ENCODE peak calls at places on chromosome 12, in nine cellular contexts. X, T, U, P, Y, O, D, H and N are unnamed samples.

GRCh38 chr12:113248046-113248825 is 27.0 kb downstream of the TPCN1 start:
- DNase-seq in O (peak), Y (no peak), D (no peak), X (no peak), T (no peak), U (no peak), H (no peak), P (no peak), N (no peak)

GRCh38 chr12:46269429-46270241 is 792 bp upstream of the SLC38A1 start:
- DNase-seq in T (peak), H (no peak), O (no peak), U (no peak), P (no peak), Y (no peak), X (peak), D (no peak), N (peak)

GRCh38 chr12:39532448-39532847 is 87.2 kb downstream of the ABCD2 start:
- DNase-seq in U (no peak), T (no peak), O (no peak), D (no peak), X (no peak), H (no peak), P (no peak), Y (no peak), N (no peak)

GRCh38 chr12:91111366-91112321 is at the start of gene LUM:
- DNase-seq in P (no peak), U (no peak), O (no peak), Y (no peak), D (no peak), H (peak), X (no peak), T (no peak), N (no peak)

GRCh38 chr12:10363665-10363921 is 26.2 kb downstream of the KLRK1 start:
- DNase-seq in T (no peak), X (no peak), H (no peak), U (no peak), P (no peak), O (no peak), Y (no peak), D (no peak), N (no peak)

GRCh38 chr12:104358353-104359003 is 54.9 kb downstream of the EID3 start:
- DNase-seq in X (peak), T (peak), Y (no peak), H (peak), P (peak), U (peak), D (peak), O (peak), N (peak)

GRCh38 chr12:104720346-104721064 is 237.6 kb downstream of the SLC41A2 start:
- DNase-seq in P (no peak), T (no peak), H (no peak), O (peak), X (peak), U (no peak), D (no peak), Y (no peak), N (peak)

GRCh38 chr12:92539966-92540791 is 162.6 kb upstream of the PLEKHG7 start:
- DNase-seq in Y (no peak), H (peak), T (no peak), O (peak), P (no peak), D (peak), U (no peak), X (no peak), N (no peak)

GRCh38 chr12:59149995-59150642 is 229.8 kb upstream of the LRIG3 start:
- DNase-seq in X (no peak), O (no peak), U (peak), D (peak), Y (no peak), H (peak), P (peak), T (no peak), N (no peak)

GRCh38 chr12:68673788-68674187 is 13.0 kb upstream of the NUP107 start:
- DNase-seq in H (no peak), T (no peak), D (no peak), X (no peak), P (no peak), U (no peak), O (no peak), Y (no peak), N (no peak)

GRCh38 chr12:113238309-113238708 is 17.0 kb downstream of the TPCN1 start:
- DNase-seq in P (no peak), Y (no peak), U (no peak), D (no peak), O (peak), H (no peak), T (no peak), X (no peak), N (peak)

GRCh38 chr12:6754406-6754805 is 1.5 kb upstream of the MLF2 start:
- DNase-seq in U (no peak), P (no peak), X (no peak), T (no peak), O (no peak), D (no peak), Y (no peak), H (no peak), N (no peak)

GRCh38 chr12:6925543-6926279 is 2.0 kb upstream of the ATN1 start:
- DNase-seq in P (peak), H (peak), X (peak), U (peak), O (peak), T (peak), Y (no peak), D (peak), N (peak)

GRCh38 chr12:120216742-120217595 is 16.1 kb upstream of the RPLP0 start:
- DNase-seq in T (no peak), H (no peak), P (no peak), X (no peak), D (no peak), U (no peak), Y (no peak), O (no peak), N (no peak)

GRCh38 chr12:122527478-122527944 is 462 bp downstream of the KNTC1 start:
- DNase-seq in X (peak), H (no peak), T (no peak), Y (no peak), O (no peak), P (no peak), D (no peak), U (peak), N (peak)

GRCh38 chr12:124519741-124520140 is 47.7 kb downstream of the NCOR2 start:
- DNase-seq in Y (no peak), U (no peak), T (no peak), P (no peak), X (no peak), O (no peak), H (no peak), D (no peak), N (no peak)

GRCh38 chr12:124517260-124518050 is 50.0 kb downstream of the NCOR2 start:
- DNase-seq in Y (no peak), D (peak), X (peak), U (peak), T (peak), O (no peak), H (peak), P (peak), N (peak)

GRCh38 chr12:124516850-124517249 is 50.6 kb downstream of the NCOR2 start:
- DNase-seq in Y (no peak), D (no peak), H (no peak), O (no peak), U (no peak), P (no peak), T (no peak), X (no peak), N (no peak)

GRCh38 chr12:124520258-124520657 is 47.2 kb downstream of the NCOR2 start:
- DNase-seq in P (peak), X (peak), D (peak), H (no peak), Y (no peak), U (peak), T (peak), O (no peak), N (no peak)

GRCh38 chr12:124518051-124518932 is 49.1 kb downstream of the NCOR2 start:
- DNase-seq in U (peak), P (peak), Y (peak), T (peak), X (peak), D (peak), H (peak), O (no peak), N (peak)
- TF ChIP-seq POLR2A in U (no peak), P (no peak), Y (peak), T (peak), X (peak), D (peak), H (peak), O (no peak), N (peak)

DNA sequence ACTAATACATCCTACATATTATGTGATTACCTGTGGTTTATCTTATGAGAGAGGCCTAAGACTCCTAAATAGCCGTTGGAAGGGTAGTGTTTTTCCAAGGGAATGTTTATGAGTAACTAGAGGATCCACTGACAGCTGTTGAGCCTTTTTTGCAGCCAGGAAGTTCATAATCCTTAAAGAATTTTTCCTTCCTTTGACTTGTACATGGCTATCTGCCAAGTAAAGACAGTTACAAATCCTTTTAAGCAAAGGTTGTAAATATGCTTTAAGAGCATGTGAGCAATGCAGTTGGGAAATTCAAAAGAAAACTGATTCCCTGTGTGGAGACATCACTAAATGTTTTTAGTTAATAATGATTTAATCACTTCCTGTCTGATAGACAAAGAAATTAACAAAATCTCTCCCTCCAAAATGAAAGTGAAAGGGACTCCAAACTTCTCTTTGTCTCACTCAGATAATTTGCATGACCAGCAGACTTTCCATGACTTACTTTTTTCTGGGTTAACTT is 333.8 kb downstream of the PDZRN4 start:
- DNase-seq in U (peak), D (no peak), H (no peak), T (no peak), P (no peak), X (no peak), Y (no peak), O (no peak), N (no peak)
- H3K27ac ChIP-seq in U (no peak), D (no peak), H (peak), T (peak), P (no peak), X (no peak), Y (no peak), O (peak), N (no peak)

GRCh38 chr12:17928708-17929366 is 161.2 kb downstream of the RERGL start:
- DNase-seq in O (no peak), Y (no peak), T (no peak), U (peak), P (no peak), X (no peak), D (no peak), H (no peak), N (no peak)
- TF ChIP-seq CTCF in O (no peak), Y (no peak), T (no peak), U (peak), P (no peak), X (no peak), D (no peak), H (no peak), N (no peak)

DNA sequence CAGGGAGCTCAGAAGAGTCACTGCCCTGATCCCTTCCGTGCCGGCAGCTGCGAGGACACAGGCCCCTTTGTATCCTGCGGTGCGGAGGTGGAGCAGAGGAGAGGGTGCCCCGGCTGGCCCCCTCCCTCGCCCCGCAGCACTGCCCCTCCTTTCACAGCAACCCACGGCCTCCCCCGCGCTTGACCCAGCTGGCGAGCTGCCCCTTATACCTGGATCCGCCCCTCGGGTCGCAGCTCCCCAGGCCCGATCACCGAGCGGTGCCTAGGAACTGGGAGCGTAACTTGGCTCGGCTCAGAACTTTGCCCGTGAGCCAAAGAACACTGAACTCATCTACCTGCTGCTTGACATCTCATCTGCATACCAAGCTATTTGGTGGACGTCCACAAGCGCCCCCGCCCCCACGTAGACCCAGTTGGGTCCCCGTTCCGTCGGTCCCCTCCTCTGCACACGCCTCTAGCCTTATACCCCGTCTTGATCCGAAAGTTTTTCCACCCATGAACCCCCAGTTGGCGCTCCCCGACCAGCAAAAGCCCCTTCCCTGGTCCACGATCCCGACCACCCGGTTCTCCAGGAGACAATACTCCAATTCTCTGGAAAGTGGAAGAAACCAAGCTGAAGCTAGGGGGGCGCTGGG is 697 bp upstream of the DNAJC14 start:
- DNase-seq in D (peak), P (peak), U (peak), O (peak), H (peak), Y (no peak), X (peak), T (no peak), N (no peak)
- TF ChIP-seq POLR2A in D (no peak), P (no peak), U (peak), O (no peak), H (no peak), Y (no peak), X (peak), T (no peak), N (peak)

GRCh38 chr12:29782821-29783772 is 645 bp downstream of the TMTC1 start:
- DNase-seq in T (no peak), O (peak), U (no peak), P (peak), D (peak), Y (no peak), H (peak), X (no peak), N (no peak)
- H3K27ac ChIP-seq in T (peak), O (peak), U (peak), P (peak), D (no peak), Y (peak), H (peak), X (peak), N (peak)

DNA sequence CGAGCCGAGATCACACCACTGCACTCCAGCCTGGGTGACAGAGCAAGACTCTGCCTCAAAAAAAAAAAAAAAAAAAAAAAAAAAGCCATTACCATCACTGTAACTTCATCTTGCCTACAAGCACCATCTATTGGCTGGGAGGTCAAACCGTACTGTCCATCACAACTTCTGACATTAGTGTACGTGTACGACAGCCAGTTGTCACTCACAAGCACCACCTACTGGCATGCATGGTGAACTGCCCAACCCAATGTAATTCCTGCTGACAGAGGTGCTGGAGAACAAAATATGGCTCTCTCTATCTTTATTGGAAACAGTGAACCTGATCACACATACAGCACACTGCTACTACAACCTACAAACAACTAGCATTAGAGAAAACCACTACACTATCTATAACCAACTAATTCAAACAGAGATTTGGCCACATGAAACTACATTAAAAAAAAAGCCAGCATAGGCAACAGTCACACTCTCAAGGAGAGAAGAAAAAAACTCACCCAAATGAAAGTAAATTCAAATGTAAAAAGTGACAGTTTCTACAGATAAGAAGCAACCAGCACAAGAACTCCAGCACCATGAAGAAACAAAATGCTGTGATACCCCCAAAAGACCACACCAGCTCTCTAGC is 82.3 kb downstream of the PUS7L start:
- DNase-seq in O (no peak), X (no peak), T (no peak), D (no peak), U (peak), Y (no peak), H (no peak), P (no peak), N (no peak)
- TF ChIP-seq CTCF in O (peak), X (no peak), T (no peak), D (peak), U (peak), Y (no peak), H (no peak), P (no peak), N (peak)

GRCh38 chr12:57518176-57518919 is 2.0 kb downstream of the DDIT3 start:
- DNase-seq in H (no peak), T (no peak), U (no peak), X (no peak), O (no peak), P (no peak), Y (no peak), D (no peak), N (no peak)
- TF ChIP-seq POLR2A in H (no peak), T (no peak), U (no peak), X (no peak), O (no peak), P (no peak), Y (no peak), D (no peak), N (no peak)

DNA sequence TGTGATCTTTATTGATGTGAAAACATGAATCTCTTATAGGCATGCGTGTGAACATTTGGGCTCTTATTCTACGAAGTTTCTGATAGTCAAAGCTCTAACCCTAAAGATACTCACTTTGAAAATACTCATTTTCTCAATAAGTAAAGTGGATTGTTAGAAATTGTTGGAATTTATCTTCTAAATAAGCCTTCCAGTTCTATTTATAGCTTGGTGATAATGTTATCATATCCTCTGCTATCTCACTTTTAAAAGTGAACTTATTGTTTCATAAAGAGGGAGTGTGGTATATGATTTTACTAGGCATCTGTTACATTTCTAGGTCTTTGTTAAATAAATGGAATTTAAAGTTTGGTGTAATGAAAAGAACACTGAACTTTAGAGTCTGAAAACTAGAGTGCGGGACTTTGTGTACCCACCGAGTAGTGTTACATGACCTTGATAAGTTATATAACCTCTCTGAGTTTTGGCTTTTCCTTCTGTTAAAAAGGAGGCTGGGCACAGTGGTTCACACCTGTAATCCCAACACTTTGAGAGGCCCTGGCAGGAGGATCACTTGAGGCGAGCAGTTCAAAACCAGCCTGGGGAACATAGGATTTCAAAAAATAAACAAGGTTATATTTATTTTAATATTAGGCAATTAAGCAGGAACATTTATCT is 13.6 kb downstream of the USP15 start:
- DNase-seq in O (no peak), Y (no peak), X (no peak), T (no peak), H (no peak), D (no peak), P (no peak), U (no peak), N (no peak)
- H3K27ac ChIP-seq in O (no peak), Y (no peak), X (no peak), T (no peak), H (peak), D (peak), P (no peak), U (no peak), N (no peak)

DNA sequence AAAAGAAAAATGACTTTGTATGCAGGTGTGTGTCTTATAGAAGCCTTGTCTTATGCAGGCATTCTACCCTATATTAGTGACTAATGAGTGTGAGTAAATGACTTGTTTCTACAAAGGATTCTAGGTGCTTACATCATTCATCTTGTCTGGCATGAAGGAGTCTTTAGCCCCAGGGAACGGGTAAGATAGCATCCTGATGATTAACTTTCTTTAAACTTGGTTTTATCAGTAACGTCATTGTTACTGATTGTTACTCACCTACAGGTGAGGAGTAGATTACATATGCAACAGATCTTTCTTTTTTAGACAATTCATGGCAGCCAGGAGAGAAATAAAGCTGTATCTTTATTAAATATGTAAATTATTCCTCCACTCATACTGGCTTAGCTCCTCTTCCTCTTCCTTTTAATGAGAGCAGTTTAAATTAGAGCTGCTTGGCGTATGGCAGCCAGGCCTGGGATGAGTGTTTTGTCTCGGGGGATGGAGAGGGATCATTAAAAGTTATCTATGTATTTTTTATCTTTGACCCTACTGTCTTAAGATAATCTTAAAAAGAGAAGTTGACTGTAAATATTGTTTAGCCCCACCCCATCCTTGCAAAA is 57.2 kb upstream of the ATP2A2 start:
- DNase-seq in H (no peak), T (no peak), Y (no peak), X (no peak), D (no peak), U (peak), O (no peak), P (no peak), N (no peak)
- TF ChIP-seq CTCF in H (no peak), T (no peak), Y (no peak), X (no peak), D (no peak), U (no peak), O (no peak), P (no peak), N (no peak)